ENCODE peak calls at places on chromosomes 12 and 14, in six cellular contexts. One of them, this sample, is unnamed. For H3K27me3, the result is how much of the 10 kb centered on the place peaks cover.

GRCh38 chr12:95653761-95654546 is 102.7 kb upstream of the USP44 start:
- DNase-seq in H1: no peak
- DNase-seq in Caco-2: peak
- DNase-seq in hepatocyte: peak
- DNase-seq in suprapubic skin: no peak
- DNase-seq in A673: no peak
- DNase-seq in this sample: no peak

GRCh38 chr12:73863541-73863940 is 674.1 kb upstream of the ATXN7L3B start:
- DNase-seq in H1: no peak
- DNase-seq in Caco-2: no peak
- DNase-seq in hepatocyte: no peak
- DNase-seq in suprapubic skin: no peak
- DNase-seq in A673: peak
- DNase-seq in this sample: no peak

GRCh38 chr12:95877622-95878021 is 18.9 kb downstream of the SNRPF start:
- DNase-seq in H1: no peak
- DNase-seq in Caco-2: no peak
- DNase-seq in hepatocyte: no peak
- DNase-seq in suprapubic skin: no peak
- DNase-seq in A673: peak
- DNase-seq in this sample: no peak

GRCh38 chr14:55581011-55581806 is 1.2 kb downstream of the KTN1 start:
- DNase-seq in H1: no peak
- DNase-seq in Caco-2: peak
- DNase-seq in hepatocyte: peak
- DNase-seq in suprapubic skin: peak
- DNase-seq in A673: peak
- DNase-seq in this sample: no peak

GRCh38 chr12:4168041-4168440 is 105.5 kb upstream of the CCND2 start:
- DNase-seq in H1: no peak
- DNase-seq in Caco-2: no peak
- DNase-seq in hepatocyte: no peak
- DNase-seq in suprapubic skin: no peak
- DNase-seq in A673: no peak
- DNase-seq in this sample: no peak

GRCh38 chr14:78902010-78902623 is 731.9 kb downstream of the NRXN3 start:
- DNase-seq in H1: no peak
- DNase-seq in Caco-2: peak
- DNase-seq in hepatocyte: peak
- DNase-seq in suprapubic skin: no peak
- DNase-seq in A673: peak
- DNase-seq in this sample: peak

GRCh38 chr14:67457782-67458181 is 30.7 kb downstream of the TMEM229B start:
- DNase-seq in H1: peak
- DNase-seq in Caco-2: no peak
- DNase-seq in hepatocyte: no peak
- DNase-seq in suprapubic skin: no peak
- DNase-seq in A673: no peak
- DNase-seq in this sample: no peak

GRCh38 chr12:31897791-31898503 is 61.3 kb upstream of the RESF1 start:
- DNase-seq in H1: peak
- DNase-seq in Caco-2: no peak
- DNase-seq in hepatocyte: peak
- DNase-seq in suprapubic skin: no peak
- DNase-seq in A673: peak
- DNase-seq in this sample: no peak

GRCh38 chr12:1655225-1655788 is 26.3 kb downstream of the WNT5B start:
- DNase-seq in H1: no peak
- DNase-seq in Caco-2: no peak
- DNase-seq in hepatocyte: no peak
- DNase-seq in suprapubic skin: no peak
- DNase-seq in A673: no peak
- DNase-seq in this sample: peak

GRCh38 chr14:76761849-76762616 is 765 bp downstream of the VASH1 start:
- DNase-seq in H1: no peak
- DNase-seq in Caco-2: no peak
- DNase-seq in hepatocyte: no peak
- DNase-seq in suprapubic skin: no peak
- DNase-seq in A673: no peak
- DNase-seq in this sample: peak

GRCh38 chr12:8553088-8553627 is 12.5 kb upstream of the CLEC4E start:
- DNase-seq in H1: no peak
- DNase-seq in Caco-2: no peak
- DNase-seq in hepatocyte: no peak
- DNase-seq in suprapubic skin: no peak
- DNase-seq in A673: no peak
- DNase-seq in this sample: no peak

GRCh38 chr12:75491169-75491568 is 10.6 kb downstream of the GLIPR1 start:
- DNase-seq in H1: no peak
- DNase-seq in Caco-2: no peak
- DNase-seq in hepatocyte: no peak
- DNase-seq in suprapubic skin: no peak
- DNase-seq in A673: no peak
- DNase-seq in this sample: no peak

GRCh38 chr12:31478898-31479297 is 112.0 kb downstream of the DENND5B start:
- DNase-seq in H1: no peak
- DNase-seq in Caco-2: no peak
- DNase-seq in hepatocyte: no peak
- DNase-seq in suprapubic skin: no peak
- DNase-seq in A673: no peak
- DNase-seq in this sample: no peak

GRCh38 chr14:70909788-70910614 is 2.7 kb downstream of the PCNX1 start:
- DNase-seq in H1: no peak
- DNase-seq in Caco-2: no peak
- DNase-seq in hepatocyte: no peak
- DNase-seq in suprapubic skin: no peak
- DNase-seq in A673: peak
- DNase-seq in this sample: no peak

GRCh38 chr12:27970391-27970980 is 2.0 kb downstream of the PTHLH start:
- DNase-seq in H1: no peak
- DNase-seq in Caco-2: no peak
- DNase-seq in hepatocyte: peak
- DNase-seq in suprapubic skin: peak
- DNase-seq in A673: peak
- DNase-seq in this sample: no peak

GRCh38 chr14:64623576-64624165 is 73.9 kb downstream of the PPP1R36 start:
- DNase-seq in H1: no peak
- DNase-seq in Caco-2: no peak
- DNase-seq in hepatocyte: no peak
- DNase-seq in suprapubic skin: no peak
- DNase-seq in A673: no peak
- DNase-seq in this sample: no peak

GRCh38 chr14:53663709-53664108 is 292.9 kb downstream of the BMP4 start:
- DNase-seq in H1: peak
- DNase-seq in Caco-2: peak
- DNase-seq in hepatocyte: peak
- DNase-seq in suprapubic skin: no peak
- DNase-seq in A673: peak
- DNase-seq in this sample: no peak

GRCh38 chr12:74891276-74891675 is 318.4 kb downstream of the KCNC2 start:
- DNase-seq in H1: no peak
- DNase-seq in Caco-2: no peak
- DNase-seq in hepatocyte: no peak
- DNase-seq in suprapubic skin: no peak
- DNase-seq in A673: no peak
- DNase-seq in this sample: no peak

GRCh38 chr12:4417471-4417870 is 28.1 kb downstream of the FGF6 start:
- DNase-seq in H1: no peak
- DNase-seq in Caco-2: no peak
- DNase-seq in hepatocyte: no peak
- DNase-seq in suprapubic skin: no peak
- DNase-seq in A673: peak
- DNase-seq in this sample: no peak

GRCh38 chr14:89484445-89484844 is 67.4 kb upstream of the FOXN3 start:
- DNase-seq in H1: no peak
- DNase-seq in Caco-2: no peak
- DNase-seq in hepatocyte: no peak
- DNase-seq in suprapubic skin: no peak
- DNase-seq in A673: no peak
- DNase-seq in this sample: no peak

GRCh38 chr14:97458302-97459137 is 661.3 kb downstream of the VRK1 start:
- DNase-seq in H1: peak
- DNase-seq in Caco-2: no peak
- DNase-seq in hepatocyte: peak
- DNase-seq in suprapubic skin: peak
- DNase-seq in A673: peak
- DNase-seq in this sample: peak

GRCh38 chr14:38128640-38129039 is 79.1 kb upstream of the SSTR1 start:
- DNase-seq in H1: no peak
- DNase-seq in Caco-2: no peak
- DNase-seq in hepatocyte: no peak
- DNase-seq in suprapubic skin: no peak
- DNase-seq in A673: no peak
- DNase-seq in this sample: no peak

GRCh38 chr14:87049886-87050820 is 942.8 kb downstream of the GALC start:
- DNase-seq in H1: peak
- DNase-seq in Caco-2: peak
- DNase-seq in hepatocyte: peak
- DNase-seq in suprapubic skin: no peak
- DNase-seq in A673: peak
- DNase-seq in this sample: no peak

GRCh38 chr12:125128806-125129571 is 63.8 kb downstream of the AACS start:
- DNase-seq in H1: no peak
- DNase-seq in Caco-2: no peak
- DNase-seq in hepatocyte: no peak
- DNase-seq in suprapubic skin: no peak
- DNase-seq in A673: no peak
- DNase-seq in this sample: no peak

GRCh38 chr12:2453076-2453806 is 341.5 kb upstream of the FKBP4 start:
- DNase-seq in H1: no peak
- DNase-seq in Caco-2: no peak
- DNase-seq in hepatocyte: no peak
- DNase-seq in suprapubic skin: no peak
- DNase-seq in A673: peak
- DNase-seq in this sample: no peak

GRCh38 chr12:52206309-52207040 is 14.7 kb upstream of the KRT80 start:
- DNase-seq in H1: no peak
- DNase-seq in Caco-2: no peak
- DNase-seq in hepatocyte: no peak
- DNase-seq in suprapubic skin: peak
- DNase-seq in A673: no peak
- DNase-seq in this sample: no peak

GRCh38 chr12:30795410-30795659 is 40.6 kb upstream of the CAPRIN2 start:
- DNase-seq in H1: no peak
- DNase-seq in Caco-2: no peak
- DNase-seq in hepatocyte: no peak
- DNase-seq in suprapubic skin: no peak
- DNase-seq in A673: no peak
- DNase-seq in this sample: no peak

GRCh38 chr14:69673099-69673498 is 61.7 kb downstream of the SUSD6 start:
- DNase-seq in H1: no peak
- DNase-seq in Caco-2: no peak
- DNase-seq in hepatocyte: no peak
- DNase-seq in suprapubic skin: no peak
- DNase-seq in A673: no peak
- DNase-seq in this sample: no peak

GRCh38 chr12:10469701-10470100 is 16.5 kb upstream of the KLRC1 start:
- DNase-seq in H1: no peak
- DNase-seq in Caco-2: no peak
- DNase-seq in hepatocyte: no peak
- DNase-seq in suprapubic skin: no peak
- DNase-seq in A673: no peak
- DNase-seq in this sample: no peak

GRCh38 chr12:54196396-54196795 is 7.6 kb upstream of the SMUG1 start:
- DNase-seq in H1: no peak
- DNase-seq in Caco-2: no peak
- DNase-seq in hepatocyte: no peak
- DNase-seq in suprapubic skin: no peak
- DNase-seq in A673: no peak
- DNase-seq in this sample: no peak
- H3K27me3 ChIP-seq in H1: half or more
- H3K27me3 ChIP-seq in Caco-2: under half
- H3K27me3 ChIP-seq in hepatocyte: under half
- H3K27me3 ChIP-seq in suprapubic skin: under half
- H3K27me3 ChIP-seq in A673: under half
- H3K27me3 ChIP-seq in this sample: half or more

GRCh38 chr12:54134850-54135249 is 53.9 kb downstream of the SMUG1 start:
- DNase-seq in H1: no peak
- DNase-seq in Caco-2: peak
- DNase-seq in hepatocyte: peak
- DNase-seq in suprapubic skin: no peak
- DNase-seq in A673: no peak
- DNase-seq in this sample: no peak
- H3K27me3 ChIP-seq in H1: half or more
- H3K27me3 ChIP-seq in Caco-2: under half
- H3K27me3 ChIP-seq in hepatocyte: under half
- H3K27me3 ChIP-seq in suprapubic skin: under half
- H3K27me3 ChIP-seq in A673: under half
- H3K27me3 ChIP-seq in this sample: under half

GRCh38 chr12:132429122-132429931 is 60.6 kb upstream of the FBRSL1 start:
- DNase-seq in H1: no peak
- DNase-seq in Caco-2: no peak
- DNase-seq in hepatocyte: peak
- DNase-seq in suprapubic skin: no peak
- DNase-seq in A673: peak
- DNase-seq in this sample: peak
- H3K27me3 ChIP-seq in H1: half or more
- H3K27me3 ChIP-seq in Caco-2: under half
- H3K27me3 ChIP-seq in hepatocyte: under half
- H3K27me3 ChIP-seq in suprapubic skin: half or more
- H3K27me3 ChIP-seq in A673: under half
- H3K27me3 ChIP-seq in this sample: under half

DNA sequence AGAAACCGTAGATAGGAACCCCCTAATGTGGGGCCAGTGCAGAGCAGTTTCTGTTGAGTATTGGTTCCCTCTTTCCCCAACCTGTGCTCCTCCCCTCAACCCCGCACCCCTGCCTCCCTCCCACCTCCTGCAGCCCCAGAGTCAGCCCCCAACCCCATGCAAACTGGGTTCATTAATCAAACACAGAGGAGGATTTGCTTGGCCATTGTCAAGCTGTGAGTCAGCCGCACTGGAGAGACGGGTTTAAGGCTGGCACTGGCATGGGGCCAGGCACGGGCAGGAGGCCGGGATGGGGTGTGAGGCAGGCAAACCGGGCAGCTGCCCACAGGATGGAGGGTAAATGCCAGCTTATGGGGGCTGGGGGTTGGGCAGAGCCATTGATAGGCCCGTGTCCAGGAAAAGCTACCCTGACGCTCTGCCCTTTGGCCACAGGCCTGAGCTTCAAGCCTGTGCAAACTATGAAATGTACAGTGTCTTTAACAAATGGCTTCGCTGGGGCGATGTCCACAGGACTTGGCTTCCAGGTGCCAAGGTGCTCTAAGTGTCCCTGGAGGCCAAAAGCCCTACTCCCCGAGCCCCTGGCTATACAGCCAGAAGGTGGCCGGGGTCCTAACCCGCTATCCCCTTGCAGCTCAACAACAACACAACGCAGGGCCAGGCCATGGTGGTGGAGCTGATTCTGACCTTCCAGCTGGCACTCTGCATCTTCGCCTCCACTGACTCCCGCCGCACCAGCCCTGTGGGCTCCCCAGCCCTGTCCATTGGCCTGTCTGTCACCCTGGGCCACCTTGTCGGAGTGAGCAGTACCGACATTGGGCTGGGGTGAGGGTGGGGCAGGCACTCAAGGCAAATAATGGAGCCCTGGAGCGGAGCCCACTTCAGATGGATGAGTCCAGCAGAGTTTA is 1.4 kb downstream of the AQP5 start:
- DNase-seq in H1: no peak
- DNase-seq in Caco-2: no peak
- DNase-seq in hepatocyte: no peak
- DNase-seq in suprapubic skin: no peak
- DNase-seq in A673: peak
- DNase-seq in this sample: peak
- H3K27me3 ChIP-seq in H1: half or more
- H3K27me3 ChIP-seq in Caco-2: under half
- H3K27me3 ChIP-seq in hepatocyte: under half
- H3K27me3 ChIP-seq in suprapubic skin: under half
- H3K27me3 ChIP-seq in A673: under half
- H3K27me3 ChIP-seq in this sample: under half